ENCODE peak calls at places on chromosomes 1 and 21, in seven cellular contexts. One of them, this sample, is unnamed.

GRCh38 chr1:78649628-78650027 is at the start of gene IFI44:
- DNase-seq in MV-4-11: peak
- DNase-seq in NCI-H1436: no peak
- DNase-seq in stimulated activated CD4-positive, alpha-beta T cell treated with anti-CD3 and anti-CD28 coated beads, Interleukin-15, amount 100 ng/mL, for 1 hour: peak
- DNase-seq in astrocyte of the spinal cord: peak
- DNase-seq in GM12865: peak
- DNase-seq in vagina: no peak
- DNase-seq in this sample: peak

GRCh38 chr1:31730336-31731048 is 26.7 kb upstream of the COL16A1 start:
- DNase-seq in astrocyte of the spinal cord: no peak
- DNase-seq in MV-4-11: no peak
- DNase-seq in vagina: no peak
- DNase-seq in GM12865: no peak
- DNase-seq in stimulated activated CD4-positive, alpha-beta T cell treated with anti-CD3 and anti-CD28 coated beads, Interleukin-15, amount 100 ng/mL, for 1 hour: no peak
- DNase-seq in NCI-H1436: no peak
- DNase-seq in this sample: no peak

GRCh38 chr1:68954841-68955240 is 458.0 kb upstream of the DEPDC1 start:
- DNase-seq in GM12865: no peak
- DNase-seq in astrocyte of the spinal cord: peak
- DNase-seq in NCI-H1436: no peak
- DNase-seq in vagina: no peak
- DNase-seq in stimulated activated CD4-positive, alpha-beta T cell treated with anti-CD3 and anti-CD28 coated beads, Interleukin-15, amount 100 ng/mL, for 1 hour: no peak
- DNase-seq in MV-4-11: no peak
- DNase-seq in this sample: no peak

GRCh38 chr1:61892977-61893376 is 150.7 kb downstream of the PATJ start:
- DNase-seq in stimulated activated CD4-positive, alpha-beta T cell treated with anti-CD3 and anti-CD28 coated beads, Interleukin-15, amount 100 ng/mL, for 1 hour: no peak
- DNase-seq in MV-4-11: no peak
- DNase-seq in vagina: no peak
- DNase-seq in astrocyte of the spinal cord: no peak
- DNase-seq in GM12865: no peak
- DNase-seq in NCI-H1436: no peak
- DNase-seq in this sample: no peak

GRCh38 chr1:32539584-32540571 is 651 bp downstream of the ZBTB8A start:
- DNase-seq in vagina: no peak
- DNase-seq in MV-4-11: no peak
- DNase-seq in astrocyte of the spinal cord: peak
- DNase-seq in stimulated activated CD4-positive, alpha-beta T cell treated with anti-CD3 and anti-CD28 coated beads, Interleukin-15, amount 100 ng/mL, for 1 hour: no peak
- DNase-seq in NCI-H1436: peak
- DNase-seq in GM12865: peak
- DNase-seq in this sample: peak

GRCh38 chr1:160639652-160640051 is 7.2 kb downstream of the SLAMF1 start:
- DNase-seq in stimulated activated CD4-positive, alpha-beta T cell treated with anti-CD3 and anti-CD28 coated beads, Interleukin-15, amount 100 ng/mL, for 1 hour: no peak
- DNase-seq in NCI-H1436: no peak
- DNase-seq in MV-4-11: no peak
- DNase-seq in astrocyte of the spinal cord: peak
- DNase-seq in vagina: no peak
- DNase-seq in GM12865: peak
- DNase-seq in this sample: no peak

GRCh38 chr1:178536844-178537371 is 24.0 kb downstream of the TEX35 start:
- DNase-seq in NCI-H1436: no peak
- DNase-seq in stimulated activated CD4-positive, alpha-beta T cell treated with anti-CD3 and anti-CD28 coated beads, Interleukin-15, amount 100 ng/mL, for 1 hour: no peak
- DNase-seq in MV-4-11: no peak
- DNase-seq in GM12865: no peak
- DNase-seq in astrocyte of the spinal cord: peak
- DNase-seq in vagina: peak
- DNase-seq in this sample: no peak

GRCh38 chr21:37868896-37869295 is 47.4 kb downstream of the KCNJ6 start:
- DNase-seq in astrocyte of the spinal cord: no peak
- DNase-seq in vagina: no peak
- DNase-seq in MV-4-11: no peak
- DNase-seq in GM12865: no peak
- DNase-seq in NCI-H1436: no peak
- DNase-seq in stimulated activated CD4-positive, alpha-beta T cell treated with anti-CD3 and anti-CD28 coated beads, Interleukin-15, amount 100 ng/mL, for 1 hour: no peak
- DNase-seq in this sample: no peak

GRCh38 chr1:172616646-172617045 is 42.3 kb upstream of the FASLG start:
- DNase-seq in vagina: no peak
- DNase-seq in astrocyte of the spinal cord: no peak
- DNase-seq in NCI-H1436: no peak
- DNase-seq in MV-4-11: no peak
- DNase-seq in GM12865: no peak
- DNase-seq in stimulated activated CD4-positive, alpha-beta T cell treated with anti-CD3 and anti-CD28 coated beads, Interleukin-15, amount 100 ng/mL, for 1 hour: no peak
- DNase-seq in this sample: no peak

GRCh38 chr21:26099610-26100219 is 70.9 kb downstream of the APP start:
- DNase-seq in vagina: no peak
- DNase-seq in stimulated activated CD4-positive, alpha-beta T cell treated with anti-CD3 and anti-CD28 coated beads, Interleukin-15, amount 100 ng/mL, for 1 hour: no peak
- DNase-seq in astrocyte of the spinal cord: peak
- DNase-seq in NCI-H1436: peak
- DNase-seq in GM12865: no peak
- DNase-seq in MV-4-11: no peak
- DNase-seq in this sample: no peak

GRCh38 chr21:42142141-42142540 is 71.0 kb downstream of the UMODL1 start:
- DNase-seq in astrocyte of the spinal cord: no peak
- DNase-seq in GM12865: no peak
- DNase-seq in NCI-H1436: no peak
- DNase-seq in vagina: no peak
- DNase-seq in MV-4-11: no peak
- DNase-seq in stimulated activated CD4-positive, alpha-beta T cell treated with anti-CD3 and anti-CD28 coated beads, Interleukin-15, amount 100 ng/mL, for 1 hour: no peak
- DNase-seq in this sample: no peak

GRCh38 chr1:117967472-117967871 is 37.9 kb downstream of the WDR3 start:
- DNase-seq in NCI-H1436: no peak
- DNase-seq in vagina: no peak
- DNase-seq in astrocyte of the spinal cord: peak
- DNase-seq in stimulated activated CD4-positive, alpha-beta T cell treated with anti-CD3 and anti-CD28 coated beads, Interleukin-15, amount 100 ng/mL, for 1 hour: no peak
- DNase-seq in GM12865: no peak
- DNase-seq in MV-4-11: peak
- DNase-seq in this sample: no peak

GRCh38 chr21:46243865-46244490 is 15.4 kb upstream of the LSS start:
- DNase-seq in astrocyte of the spinal cord: no peak
- DNase-seq in vagina: no peak
- DNase-seq in MV-4-11: no peak
- DNase-seq in GM12865: no peak
- DNase-seq in stimulated activated CD4-positive, alpha-beta T cell treated with anti-CD3 and anti-CD28 coated beads, Interleukin-15, amount 100 ng/mL, for 1 hour: no peak
- DNase-seq in NCI-H1436: no peak
- DNase-seq in this sample: no peak

GRCh38 chr21:39022901-39023693 is 160.2 kb downstream of the PSMG1 start:
- DNase-seq in NCI-H1436: peak
- DNase-seq in vagina: no peak
- DNase-seq in GM12865: no peak
- DNase-seq in MV-4-11: no peak
- DNase-seq in astrocyte of the spinal cord: no peak
- DNase-seq in stimulated activated CD4-positive, alpha-beta T cell treated with anti-CD3 and anti-CD28 coated beads, Interleukin-15, amount 100 ng/mL, for 1 hour: no peak
- DNase-seq in this sample: no peak

GRCh38 chr1:91712981-91713841 is 172.7 kb downstream of the TGFBR3 start:
- DNase-seq in MV-4-11: peak
- DNase-seq in stimulated activated CD4-positive, alpha-beta T cell treated with anti-CD3 and anti-CD28 coated beads, Interleukin-15, amount 100 ng/mL, for 1 hour: no peak
- DNase-seq in vagina: no peak
- DNase-seq in GM12865: peak
- DNase-seq in astrocyte of the spinal cord: peak
- DNase-seq in NCI-H1436: no peak
- DNase-seq in this sample: no peak

GRCh38 chr21:37435120-37435519 is 68.5 kb downstream of the DYRK1A start:
- DNase-seq in astrocyte of the spinal cord: peak
- DNase-seq in vagina: no peak
- DNase-seq in stimulated activated CD4-positive, alpha-beta T cell treated with anti-CD3 and anti-CD28 coated beads, Interleukin-15, amount 100 ng/mL, for 1 hour: no peak
- DNase-seq in GM12865: no peak
- DNase-seq in NCI-H1436: peak
- DNase-seq in MV-4-11: peak
- DNase-seq in this sample: peak

GRCh38 chr1:76866566-76866965 is 714 bp upstream of the ST6GALNAC5 start:
- DNase-seq in astrocyte of the spinal cord: no peak
- DNase-seq in GM12865: no peak
- DNase-seq in vagina: no peak
- DNase-seq in stimulated activated CD4-positive, alpha-beta T cell treated with anti-CD3 and anti-CD28 coated beads, Interleukin-15, amount 100 ng/mL, for 1 hour: no peak
- DNase-seq in MV-4-11: no peak
- DNase-seq in NCI-H1436: no peak
- DNase-seq in this sample: no peak

GRCh38 chr1:74323937-74324473 is 88.8 kb downstream of the TNNI3K start:
- DNase-seq in stimulated activated CD4-positive, alpha-beta T cell treated with anti-CD3 and anti-CD28 coated beads, Interleukin-15, amount 100 ng/mL, for 1 hour: no peak
- DNase-seq in MV-4-11: no peak
- DNase-seq in vagina: no peak
- DNase-seq in NCI-H1436: no peak
- DNase-seq in astrocyte of the spinal cord: no peak
- DNase-seq in GM12865: no peak
- DNase-seq in this sample: no peak

GRCh38 chr1:88228153-88228552 is 455.9 kb upstream of the PKN2 start:
- DNase-seq in MV-4-11: no peak
- DNase-seq in GM12865: no peak
- DNase-seq in vagina: no peak
- DNase-seq in astrocyte of the spinal cord: no peak
- DNase-seq in stimulated activated CD4-positive, alpha-beta T cell treated with anti-CD3 and anti-CD28 coated beads, Interleukin-15, amount 100 ng/mL, for 1 hour: no peak
- DNase-seq in NCI-H1436: no peak
- DNase-seq in this sample: no peak

GRCh38 chr1:94039871-94040569 is 80.9 kb downstream of the ABCA4 start:
- DNase-seq in MV-4-11: no peak
- DNase-seq in stimulated activated CD4-positive, alpha-beta T cell treated with anti-CD3 and anti-CD28 coated beads, Interleukin-15, amount 100 ng/mL, for 1 hour: no peak
- DNase-seq in vagina: no peak
- DNase-seq in GM12865: no peak
- DNase-seq in astrocyte of the spinal cord: no peak
- DNase-seq in NCI-H1436: no peak
- DNase-seq in this sample: no peak

This sample was measured in D341Med.